ENCODE peak calls at places on chromosomes 1 and 21, in seven cellular contexts. X, W, V, A, H, Z and U are unnamed samples.

GRCh38 chr1:16677552-16678423 is 11.0 kb upstream of the RNU1-3 start:
- DNase-seq in X (peak; percentile 50), W (peak; percentile 66), V (peak; percentile 95), A (peak; percentile 10), H (peak; percentile 65), Z (no peak), U (no peak)

GRCh38 chr1:11898831-11899467 is 27.3 kb downstream of the KIAA2013 start:
- DNase-seq in X (peak; percentile 88), W (no peak), V (no peak), A (no peak), H (no peak), Z (no peak), U (peak; percentile 64)

GRCh38 chr1:213119794-213120193 is 68.8 kb downstream of the RPS6KC1 start:
- DNase-seq in X (no peak), W (peak; percentile 37), V (no peak), A (no peak), H (no peak), Z (no peak), U (no peak)

GRCh38 chr1:15788624-15789301 is 18.7 kb downstream of the UQCRHL start:
- DNase-seq in X (no peak), W (peak; percentile 76), V (no peak), A (no peak), H (peak; percentile 77), Z (no peak), U (no peak)

GRCh38 chr1:10754571-10755329 is 41.7 kb downstream of the CASZ1 start:
- DNase-seq in X (no peak), W (no peak), V (no peak), A (no peak), H (no peak), Z (no peak), U (no peak)

GRCh38 chr21:44816761-44817505 is 929 bp downstream of the SUMO3 start:
- DNase-seq in X (no peak), W (no peak), V (no peak), A (no peak), H (no peak), Z (no peak), U (no peak)

GRCh38 chr1:76129731-76130130 is 55.2 kb downstream of the ST6GALNAC3 start:
- DNase-seq in X (no peak), W (no peak), V (no peak), A (no peak), H (no peak), Z (no peak), U (no peak)

GRCh38 chr21:32742470-32742869 is 14.7 kb upstream of the SYNJ1 start:
- DNase-seq in X (no peak), W (no peak), V (no peak), A (no peak), H (no peak), Z (no peak), U (no peak)

GRCh38 chr1:245566952-245567351 is 412.2 kb downstream of the KIF26B start:
- DNase-seq in X (peak; percentile 55), W (no peak), V (no peak), A (no peak), H (no peak), Z (no peak), U (no peak)

GRCh38 chr1:91831132-91831930 is 54.6 kb downstream of the TGFBR3 start:
- DNase-seq in X (no peak), W (peak; percentile 65), V (no peak), A (no peak), H (peak; percentile 51), Z (no peak), U (no peak)

GRCh38 chr1:36448530-36449051 is 1.7 kb downstream of the OSCP1 start:
- DNase-seq in X (no peak), W (peak; percentile 35), V (no peak), A (no peak), H (no peak), Z (no peak), U (no peak)

GRCh38 chr1:36447450-36447849 is 2.8 kb downstream of the OSCP1 start:
- DNase-seq in X (no peak), W (no peak), V (no peak), A (no peak), H (no peak), Z (no peak), U (no peak)

GRCh38 chr1:36446780-36447179 is 3.5 kb downstream of the OSCP1 start:
- DNase-seq in X (no peak), W (no peak), V (no peak), A (no peak), H (no peak), Z (no peak), U (no peak)

GRCh38 chr1:36443297-36443696 is 7.0 kb downstream of the OSCP1 start:
- DNase-seq in X (no peak), W (no peak), V (no peak), A (no peak), H (no peak), Z (no peak), U (no peak)

GRCh38 chr1:36446261-36446660 is 4.0 kb downstream of the OSCP1 start:
- DNase-seq in X (peak; percentile 43), W (no peak), V (no peak), A (no peak), H (no peak), Z (no peak), U (no peak)
- TF ChIP-seq CTCF in X (peak; percentile 55), W (no peak), V (peak; percentile 55), A (peak; percentile 26), H (no peak), Z (no peak), U (no peak)

GRCh38 chr1:107056426-107057196 is at the start of gene PRMT6:
- DNase-seq in X (peak; percentile 81), W (peak; percentile 75), V (peak; percentile 18), A (peak; percentile 26), H (peak; percentile 84), Z (peak; percentile 44), U (peak; percentile 56)
- TF ChIP-seq CTCF in X (no peak), W (peak; percentile 8), V (no peak), A (no peak), H (no peak), Z (no peak), U (no peak)

GRCh38 chr1:114986286-114986685 is 43.3 kb upstream of the TSHB start:
- DNase-seq in X (no peak), W (peak; percentile 50), V (no peak), A (no peak), H (no peak), Z (no peak), U (no peak)
- TF ChIP-seq CTCF in X (no peak), W (no peak), V (no peak), A (no peak), H (no peak), Z (no peak), U (no peak)

DNA sequence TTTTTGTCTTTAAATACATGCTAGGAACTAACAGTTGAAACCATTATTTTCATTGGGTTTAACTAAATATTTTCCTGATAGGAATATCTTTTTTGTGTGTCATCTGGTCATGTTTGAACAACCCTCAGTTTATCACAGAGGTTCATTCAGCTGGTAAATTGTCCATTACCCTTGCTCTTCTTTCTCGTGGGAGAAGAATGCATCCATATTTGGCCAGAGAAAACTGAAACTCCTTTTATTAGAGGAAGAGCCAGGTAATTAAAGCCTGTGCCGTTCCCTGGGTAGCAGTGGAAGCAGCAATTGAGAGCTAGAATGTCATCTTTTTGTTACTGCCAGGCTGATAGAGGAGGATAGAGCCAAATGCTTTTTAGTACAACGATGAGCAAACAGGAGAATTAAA is 587.2 kb upstream of the ZRANB2 start:
- DNase-seq in X (no peak), W (no peak), V (no peak), A (no peak), H (no peak), Z (no peak), U (no peak)
- TF ChIP-seq CTCF in X (no peak), W (no peak), V (no peak), A (no peak), H (no peak), Z (no peak), U (no peak)

GRCh38 chr1:233834609-233835008 is 69.9 kb upstream of the SLC35F3 start:
- DNase-seq in X (no peak), W (no peak), V (no peak), A (no peak), H (no peak), Z (no peak), U (no peak)
- TF ChIP-seq CTCF in X (no peak), W (no peak), V (no peak), A (no peak), H (no peak), Z (no peak), U (no peak)

GRCh38 chr1:172040466-172040865 is 199.2 kb downstream of the DNM3 start:
- DNase-seq in X (no peak), W (peak; percentile 84), V (no peak), A (no peak), H (peak; percentile 52), Z (no peak), U (no peak)

GRCh38 chr1:172041102-172041501 is 199.8 kb downstream of the DNM3 start:
- DNase-seq in X (no peak), W (no peak), V (no peak), A (no peak), H (no peak), Z (no peak), U (no peak)

GRCh38 chr1:172041689-172042088 is 200.4 kb downstream of the DNM3 start:
- DNase-seq in X (no peak), W (peak; percentile 16), V (peak; percentile 18), A (no peak), H (peak; percentile 51), Z (no peak), U (no peak)
- TF ChIP-seq CTCF in X (no peak), W (peak; percentile 19), V (peak; percentile 66), A (peak; percentile 56), H (peak; percentile 56), Z (peak; percentile 25), U (peak; percentile 20)

DNA sequence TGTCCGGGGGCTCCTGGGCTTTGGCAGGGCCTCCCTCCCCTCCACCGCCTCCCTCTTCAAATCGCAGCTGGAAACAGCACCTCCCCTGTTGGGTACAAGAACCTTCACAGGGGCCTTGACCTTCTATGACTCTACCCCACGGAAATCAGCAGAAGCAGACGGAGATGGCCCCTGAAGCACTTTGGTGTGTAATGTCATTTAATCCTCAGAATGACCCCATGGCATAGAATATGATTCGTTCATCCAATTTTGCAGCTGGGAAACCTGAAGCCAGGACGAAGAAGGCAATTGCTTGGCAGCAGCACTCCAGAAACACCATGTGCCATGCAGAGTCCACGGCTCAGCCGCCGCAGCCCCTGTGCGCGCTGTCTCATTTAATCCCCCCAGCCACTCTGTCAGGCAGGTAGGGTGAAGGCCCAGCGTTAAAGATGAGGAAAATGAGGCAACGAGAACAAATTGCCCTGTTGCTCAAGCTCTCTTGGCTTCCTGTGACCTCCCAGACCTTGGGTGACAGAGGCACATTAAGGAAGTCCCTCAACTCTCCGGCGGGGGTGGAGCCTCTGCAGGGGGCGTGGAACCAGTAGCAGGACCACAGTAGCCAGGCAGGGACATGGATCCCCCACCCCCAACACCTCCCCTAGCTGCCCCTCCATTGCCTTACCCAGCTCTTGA is 25.8 kb upstream of the LAPTM5 start:
- DNase-seq in X (peak; percentile 60), W (no peak), V (no peak), A (no peak), H (no peak), Z (no peak), U (no peak)
- TF ChIP-seq CTCF in X (no peak), W (no peak), V (no peak), A (no peak), H (no peak), Z (no peak), U (no peak)

GRCh38 chr1:167553136-167554027 is at the start of gene CREG1:
- DNase-seq in X (peak; percentile 97), W (peak; percentile 98), V (no peak), A (peak; percentile 59), H (peak; percentile 96), Z (peak; percentile 46), U (peak; percentile 88)
- TF ChIP-seq CTCF in X (no peak), W (no peak), V (no peak), A (no peak), H (no peak), Z (no peak), U (no peak)

GRCh38 chr1:206801467-206801866 is 29.2 kb upstream of the IL10 start:
- DNase-seq in X (no peak), W (no peak), V (no peak), A (no peak), H (no peak), Z (no peak), U (no peak)
- TF ChIP-seq CTCF in X (no peak), W (no peak), V (no peak), A (no peak), H (no peak), Z (no peak), U (no peak)